ENCODE peak calls at places on chromosomes 16 and 17, in five cellular contexts. I, C, W, R and Q are unnamed samples.

GRCh38 chr17:8894673-8895578 is 27.5 kb upstream of the PIK3R6 start:
- ATAC-seq in W (no peak), C (peak; percentile 86), R (peak; percentile 47), I (peak; percentile 93), Q (peak; percentile 51)

GRCh38 chr17:31857920-31858646 is 961 bp downstream of the COPRS start:
- ATAC-seq in R (peak; percentile 30), I (no peak), C (peak; percentile 20), W (no peak), Q (peak; percentile 46)

GRCh38 chr16:22188595-22189442 is 17.3 kb upstream of the EEF2K start:
- ATAC-seq in I (peak; percentile 14), W (no peak), R (no peak), C (no peak), Q (no peak)

GRCh38 chr16:87979352-87979751 is 28.1 kb downstream of the BANP start:
- ATAC-seq in W (no peak), C (peak; percentile 93), I (no peak), R (no peak), Q (no peak)

GRCh38 chr17:79036609-79037008 is 12.6 kb downstream of the C1QTNF1 start:
- ATAC-seq in R (no peak), I (no peak), W (no peak), C (no peak), Q (no peak)

GRCh38 chr17:55454906-55455474 is 33.4 kb upstream of the MMD start:
- ATAC-seq in C (no peak), R (no peak), I (peak; percentile 65), W (no peak), Q (no peak)

GRCh38 chr17:9355841-9356240 is 219.8 kb downstream of the STX8 start:
- ATAC-seq in R (no peak), C (peak; percentile 25), W (no peak), I (no peak), Q (no peak)

GRCh38 chr16:71293921-71294320 is 4.7 kb upstream of the CMTR2 start:
- ATAC-seq in W (no peak), R (no peak), C (no peak), I (no peak), Q (no peak)

GRCh38 chr16:66844009-66844341 is 239 bp upstream of the CA7 start:
- ATAC-seq in R (no peak), C (no peak), I (no peak), W (no peak), Q (no peak)

GRCh38 chr17:50206604-50207293 is 5.3 kb upstream of the COL1A1 start:
- ATAC-seq in C (no peak), W (no peak), I (no peak), R (no peak), Q (no peak)

GRCh38 chr16:15996432-15997109 is 47.2 kb downstream of the ABCC1 start:
- ATAC-seq in R (no peak), C (peak; percentile 9), W (no peak), I (peak; percentile 87), Q (no peak)

GRCh38 chr17:45276031-45276430 is 14.1 kb upstream of the SPATA32 start:
- ATAC-seq in R (no peak), W (no peak), I (peak; percentile 7), C (no peak), Q (no peak)

GRCh38 chr16:8630205-8630953 is 8.9 kb downstream of the METTL22 start:
- ATAC-seq in I (no peak), R (no peak), C (no peak), W (no peak), Q (no peak)

GRCh38 chr16:88697831-88698693 is 8.1 kb downstream of the RNF166 start:
- ATAC-seq in C (peak; percentile 9), W (no peak), I (no peak), R (no peak), Q (no peak)

GRCh38 chr17:20230924-20231323 is 221.8 kb downstream of the SPECC1 start:
- ATAC-seq in R (no peak), I (no peak), W (no peak), C (no peak), Q (no peak)

GRCh38 chr16:10850478-10850850 is 26.5 kb upstream of the CIITA start:
- ATAC-seq in C (no peak), I (no peak), R (no peak), W (no peak), Q (no peak)

GRCh38 chr17:77233635-77234334 is 93.0 kb downstream of the SEC14L1 start:
- ATAC-seq in I (peak; percentile 68), W (no peak), R (peak; percentile 83), C (peak; percentile 33), Q (peak; percentile 47)

GRCh38 chr16:3578121-3578520 is 918 bp upstream of the NLRC3 start:
- ATAC-seq in C (no peak), I (no peak), R (peak; percentile 44), W (peak; percentile 57), Q (peak; percentile 52)

GRCh38 chr16:84926462-84926861 is 84.9 kb downstream of the ZDHHC7 start:
- ATAC-seq in W (no peak), I (no peak), C (no peak), R (no peak), Q (no peak)

GRCh38 chr17:880074-880870 is 98.1 kb downstream of the MRM3 start:
- ATAC-seq in R (no peak), C (peak; percentile 25), I (no peak), W (no peak), Q (no peak)

GRCh38 chr17:511001-511690 is 158.5 kb upstream of the RPH3AL start:
- ATAC-seq in I (no peak), R (no peak), W (no peak), C (peak; percentile 71), Q (no peak)

GRCh38 chr17:35752945-35753764 is at the start of gene GAS2L2:
- ATAC-seq in C (peak; percentile 49), R (no peak), I (peak; percentile 8), W (no peak), Q (no peak)

GRCh38 chr16:85173077-85173980 is 61.1 kb upstream of the CIBAR2 start:
- ATAC-seq in I (no peak), C (no peak), R (no peak), W (no peak), Q (no peak)

GRCh38 chr16:31428638-31429247 is 583 bp upstream of the COX6A2 start:
- ATAC-seq in C (peak; percentile 17), R (no peak), I (no peak), W (no peak), Q (no peak)

GRCh38 chr17:42116705-42117396 is 4.3 kb downstream of the KAT2A start:
- ATAC-seq in R (peak; percentile 17), W (peak; percentile 40), C (peak; percentile 32), I (peak; percentile 19), Q (peak; percentile 62)

GRCh38 chr16:85982563-85982939 is 83.6 kb downstream of the IRF8 start:
- ATAC-seq in I (no peak), R (no peak), C (peak; percentile 60), W (no peak), Q (peak; percentile 21)

GRCh38 chr16:10776280-10776679 is 32.6 kb downstream of the NUBP1 start:
- ATAC-seq in W (peak; percentile 77), R (peak; percentile 71), I (no peak), C (no peak), Q (peak; percentile 78)

GRCh38 chr16:84137287-84137686 is 7.7 kb downstream of the HSDL1 start:
- ATAC-seq in R (no peak), C (no peak), I (no peak), W (no peak), Q (no peak)

GRCh38 chr17:77365584-77366186 is 224.9 kb downstream of the SEC14L1 start:
- ATAC-seq in I (peak; percentile 65), R (peak; percentile 49), C (peak; percentile 67), W (no peak), Q (no peak)

GRCh38 chr17:43040655-43041054 is 15.6 kb downstream of the RND2 start:
- ATAC-seq in C (no peak), R (no peak), I (no peak), W (no peak), Q (no peak)

GRCh38 chr17:15039366-15039765 is 225.8 kb downstream of the PMP22 start:
- ATAC-seq in W (no peak), I (no peak), C (no peak), R (no peak), Q (no peak)

GRCh38 chr17:7475764-7476422 is 3.5 kb downstream of the ZBTB4 start:
- ATAC-seq in I (no peak), R (no peak), C (peak; percentile 56), W (no peak), Q (no peak)

GRCh38 chr17:77560417-77560816 is 398.1 kb upstream of the TNRC6C start:
- ATAC-seq in W (no peak), I (no peak), C (no peak), R (no peak), Q (no peak)